ENCODE peak calls at places on chromosomes 3 and 15, in four cellular contexts. One of them, this sample, is unnamed.

GRCh38 chr3:141060287-141060686 is 9.1 kb downstream of the SPSB4 start:
- DNase-seq in cardiac fibroblast: no peak
- DNase-seq in kidney: no peak
- DNase-seq in cardiac muscle cell: no peak
- DNase-seq in this sample: no peak

GRCh38 chr3:86990734-86991481 is at the start of gene VGLL3:
- DNase-seq in cardiac fibroblast: peak
- DNase-seq in kidney: peak
- DNase-seq in cardiac muscle cell: peak
- DNase-seq in this sample: peak

GRCh38 chr15:62770752-62771151 is 271.8 kb upstream of the TPM1 start:
- DNase-seq in cardiac fibroblast: peak
- DNase-seq in kidney: no peak
- DNase-seq in cardiac muscle cell: no peak
- DNase-seq in this sample: peak

GRCh38 chr3:146187334-146187950 is 26.5 kb upstream of the PLOD2 start:
- DNase-seq in cardiac fibroblast: peak
- DNase-seq in kidney: no peak
- DNase-seq in cardiac muscle cell: peak
- DNase-seq in this sample: peak

GRCh38 chr15:60283936-60284335 is 113.8 kb downstream of the ANXA2 start:
- DNase-seq in cardiac fibroblast: no peak
- DNase-seq in kidney: no peak
- DNase-seq in cardiac muscle cell: no peak
- DNase-seq in this sample: no peak

GRCh38 chr15:45393851-45394250 is 15.5 kb upstream of the GATM start:
- DNase-seq in cardiac fibroblast: no peak
- DNase-seq in kidney: no peak
- DNase-seq in cardiac muscle cell: no peak
- DNase-seq in this sample: no peak

GRCh38 chr3:50254577-50255250 is 14.2 kb upstream of the SEMA3B start:
- DNase-seq in cardiac fibroblast: peak
- DNase-seq in kidney: no peak
- DNase-seq in cardiac muscle cell: no peak
- DNase-seq in this sample: peak

GRCh38 chr15:83285979-83286553 is 1.6 kb upstream of the BNC1 start:
- DNase-seq in cardiac fibroblast: peak
- DNase-seq in kidney: no peak
- DNase-seq in cardiac muscle cell: no peak
- DNase-seq in this sample: peak

GRCh38 chr15:50229336-50229735 is 36.2 kb downstream of the HDC start:
- DNase-seq in cardiac fibroblast: no peak
- DNase-seq in kidney: no peak
- DNase-seq in cardiac muscle cell: no peak
- DNase-seq in this sample: peak

GRCh38 chr3:95731753-95732152 is 1082.6 kb upstream of the EPHA6 start:
- DNase-seq in cardiac fibroblast: no peak
- DNase-seq in kidney: no peak
- DNase-seq in cardiac muscle cell: no peak
- DNase-seq in this sample: no peak

GRCh38 chr3:188212308-188212969 is 58.5 kb downstream of the LPP start:
- DNase-seq in cardiac fibroblast: peak
- DNase-seq in kidney: peak
- DNase-seq in cardiac muscle cell: peak
- DNase-seq in this sample: peak

GRCh38 chr15:32033186-32033890 is 3.0 kb downstream of the CHRNA7 start:
- DNase-seq in cardiac fibroblast: no peak
- DNase-seq in kidney: no peak
- DNase-seq in cardiac muscle cell: no peak
- DNase-seq in this sample: no peak

GRCh38 chr15:32028921-32029320 is 1.4 kb upstream of the CHRNA7 start:
- DNase-seq in cardiac fibroblast: no peak
- DNase-seq in kidney: no peak
- DNase-seq in cardiac muscle cell: peak
- DNase-seq in this sample: no peak

GRCh38 chr15:32030795-32031194 is 480 bp downstream of the CHRNA7 start:
- DNase-seq in cardiac fibroblast: no peak
- DNase-seq in kidney: no peak
- DNase-seq in cardiac muscle cell: peak
- DNase-seq in this sample: no peak

GRCh38 chr15:32029862-32030781 is at the start of gene CHRNA7:
- DNase-seq in cardiac fibroblast: peak
- DNase-seq in kidney: peak
- DNase-seq in cardiac muscle cell: peak
- DNase-seq in this sample: peak

GRCh38 chr15:32029409-32029861 is 880 bp upstream of the CHRNA7 start:
- DNase-seq in cardiac fibroblast: no peak
- DNase-seq in kidney: no peak
- DNase-seq in cardiac muscle cell: peak
- DNase-seq in this sample: no peak
- TF ChIP-seq CTCF in cardiac fibroblast: no peak
- TF ChIP-seq CTCF in kidney: no peak
- TF ChIP-seq CTCF in cardiac muscle cell: peak
- TF ChIP-seq CTCF in this sample: no peak

DNA sequence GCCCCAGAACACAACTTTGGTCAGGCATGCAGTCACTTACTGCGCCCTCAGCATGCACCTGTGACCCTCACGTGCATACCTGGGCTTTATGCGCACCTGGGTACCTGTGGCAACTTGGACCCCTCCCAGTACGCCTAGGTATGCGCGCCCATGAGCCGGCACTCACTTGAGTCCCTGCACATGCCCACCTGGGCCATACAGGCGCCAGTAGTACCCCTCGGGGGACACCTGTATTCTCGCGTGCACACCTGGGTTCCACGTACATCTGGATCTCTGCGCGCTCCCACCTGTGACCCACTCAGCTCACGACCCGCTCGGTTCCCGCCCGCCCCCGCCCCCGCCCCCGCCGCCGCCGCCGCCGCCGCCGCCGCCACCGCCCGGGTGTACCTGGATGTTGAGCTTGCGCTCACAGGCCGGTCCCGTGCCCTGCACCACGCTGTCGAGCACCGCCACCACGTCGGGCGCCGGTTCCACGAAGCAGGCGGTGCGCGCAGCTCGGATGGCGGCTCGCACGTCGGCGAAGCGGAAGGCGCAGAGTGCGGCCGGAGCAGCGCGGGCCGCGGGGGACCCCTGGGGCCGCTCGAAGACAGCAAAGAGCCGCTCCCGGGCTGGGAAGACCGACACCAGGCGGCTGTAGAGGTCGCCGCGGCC is 1.4 kb downstream of the PLXND1 start:
- DNase-seq in cardiac fibroblast: no peak
- DNase-seq in kidney: no peak
- DNase-seq in cardiac muscle cell: no peak
- DNase-seq in this sample: no peak
- TF ChIP-seq CTCF in cardiac fibroblast: no peak
- TF ChIP-seq CTCF in kidney: no peak
- TF ChIP-seq CTCF in cardiac muscle cell: no peak
- TF ChIP-seq CTCF in this sample: no peak

GRCh38 chr3:65950340-65951326 is 88.1 kb downstream of the MAGI1 start:
- DNase-seq in cardiac fibroblast: peak
- DNase-seq in kidney: no peak
- DNase-seq in cardiac muscle cell: no peak
- DNase-seq in this sample: no peak
- TF ChIP-seq CTCF in cardiac fibroblast: no peak
- TF ChIP-seq CTCF in kidney: no peak
- TF ChIP-seq CTCF in cardiac muscle cell: peak
- TF ChIP-seq CTCF in this sample: no peak

GRCh38 chr3:67593761-67594234 is 60.6 kb downstream of the SUCLG2 start:
- DNase-seq in cardiac fibroblast: peak
- DNase-seq in kidney: no peak
- DNase-seq in cardiac muscle cell: no peak
- DNase-seq in this sample: peak
- TF ChIP-seq CTCF in cardiac fibroblast: peak
- TF ChIP-seq CTCF in kidney: no peak
- TF ChIP-seq CTCF in cardiac muscle cell: peak
- TF ChIP-seq CTCF in this sample: peak

GRCh38 chr3:165206454-165207266 is 10.5 kb upstream of the SLITRK3 start:
- DNase-seq in cardiac fibroblast: peak
- DNase-seq in kidney: peak
- DNase-seq in cardiac muscle cell: peak
- DNase-seq in this sample: peak

GRCh38 chr3:165210727-165211126 is 14.5 kb upstream of the SLITRK3 start:
- DNase-seq in cardiac fibroblast: no peak
- DNase-seq in kidney: no peak
- DNase-seq in cardiac muscle cell: no peak
- DNase-seq in this sample: no peak

GRCh38 chr3:165212580-165212979 is 16.4 kb upstream of the SLITRK3 start:
- DNase-seq in cardiac fibroblast: no peak
- DNase-seq in kidney: no peak
- DNase-seq in cardiac muscle cell: no peak
- DNase-seq in this sample: no peak

GRCh38 chr3:165211749-165212148 is 15.6 kb upstream of the SLITRK3 start:
- DNase-seq in cardiac fibroblast: no peak
- DNase-seq in kidney: no peak
- DNase-seq in cardiac muscle cell: no peak
- DNase-seq in this sample: no peak

DNA sequence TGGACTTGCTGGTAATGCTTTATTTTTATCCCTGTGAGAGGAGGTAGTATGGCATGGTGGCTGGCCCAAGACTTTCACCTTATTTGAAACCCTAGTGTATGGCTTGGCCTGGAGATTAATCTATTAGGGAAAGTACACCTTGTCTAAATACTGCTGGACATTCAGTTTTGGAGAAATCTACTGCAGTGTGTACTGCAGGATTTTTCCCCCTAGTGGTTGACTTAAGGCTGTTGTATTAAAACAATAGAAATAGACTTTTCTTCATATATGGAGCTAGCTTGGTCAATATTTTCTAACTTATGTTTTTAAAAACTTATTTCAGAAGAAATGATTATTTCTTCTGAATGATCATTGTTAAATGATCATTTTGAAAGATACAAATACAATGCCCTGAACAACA is 13.9 kb upstream of the SLITRK3 start:
- DNase-seq in cardiac fibroblast: no peak
- DNase-seq in kidney: no peak
- DNase-seq in cardiac muscle cell: no peak
- DNase-seq in this sample: no peak
- TF ChIP-seq CTCF in cardiac fibroblast: peak
- TF ChIP-seq CTCF in kidney: no peak
- TF ChIP-seq CTCF in cardiac muscle cell: peak
- TF ChIP-seq CTCF in this sample: peak